ENCODE peak calls at places on chromosomes 4 and X, in six cellular contexts. W, M, J, F, B and D are unnamed samples.

GRCh38 chrX:17415242-17415815 is 40.3 kb downstream of the NHS start:
- DNase-seq in W (no peak), M (no peak), J (no peak), F (no peak), B (no peak), D (no peak)

GRCh38 chrX:129316461-129316860 is 206.8 kb downstream of the SMARCA1 start:
- DNase-seq in W (no peak), M (no peak), J (no peak), F (no peak), B (no peak), D (no peak)

GRCh38 chr4:24783506-24783905 is 11.9 kb upstream of the SOD3 start:
- DNase-seq in W (no peak), M (no peak), J (no peak), F (no peak), B (no peak), D (no peak)

GRCh38 chr4:98433608-98434198 is 172.5 kb downstream of the RAP1GDS1 start:
- DNase-seq in W (no peak), M (no peak), J (no peak), F (no peak), B (peak; percentile 14), D (no peak)

GRCh38 chrX:100368167-100368566 is 41.9 kb downstream of the PCDH19 start:
- DNase-seq in W (no peak), M (no peak), J (no peak), F (peak; percentile 1), B (peak; percentile 41), D (peak; percentile 9)

GRCh38 chr4:1598641-1599481 is 85.3 kb downstream of the FAM53A start:
- DNase-seq in W (no peak), M (no peak), J (no peak), F (no peak), B (no peak), D (no peak)

GRCh38 chr4:80145739-80146138 is 51.6 kb upstream of the PRDM8 start:
- DNase-seq in W (no peak), M (no peak), J (no peak), F (no peak), B (no peak), D (no peak)

GRCh38 chr4:180665481-180665880 is 1577.7 kb upstream of the TENM3 start:
- DNase-seq in W (no peak), M (no peak), J (no peak), F (peak; percentile 2), B (no peak), D (no peak)

GRCh38 chr4:7967501-7968261 is 28.0 kb upstream of the AFAP1 start:
- DNase-seq in W (no peak), M (peak; percentile 40), J (no peak), F (peak; percentile 53), B (no peak), D (no peak)

GRCh38 chrX:136589966-136590365 is 58.0 kb downstream of the VGLL1 start:
- DNase-seq in W (no peak), M (no peak), J (no peak), F (no peak), B (peak; percentile 81), D (peak; percentile 45)

GRCh38 chrX:100687128-100687527 is 43.1 kb downstream of the SRPX2 start:
- DNase-seq in W (peak; percentile 29), M (no peak), J (no peak), F (no peak), B (no peak), D (no peak)

GRCh38 chrX:123959281-123960063 is 2.0 kb upstream of the STAG2 start:
- DNase-seq in W (peak; percentile 20), M (peak; percentile 50), J (no peak), F (peak; percentile 43), B (peak; percentile 43), D (peak; percentile 12)

GRCh38 chr4:82489076-82489475 is 58.7 kb downstream of the ENOPH1 start:
- DNase-seq in W (no peak), M (no peak), J (no peak), F (no peak), B (no peak), D (no peak)

GRCh38 chr4:61442936-61443335 is 242.8 kb downstream of the ADGRL3 start:
- DNase-seq in W (no peak), M (no peak), J (no peak), F (peak; percentile 51), B (no peak), D (no peak)

GRCh38 chr4:108696160-108696559 is 45.8 kb downstream of the OSTC start:
- DNase-seq in W (no peak), M (no peak), J (no peak), F (no peak), B (no peak), D (no peak)

GRCh38 chrX:16892504-16893362 is 22.6 kb upstream of the RBBP7 start:
- DNase-seq in W (peak; percentile 77), M (peak; percentile 37), J (peak; percentile 79), F (peak; percentile 84), B (peak; percentile 85), D (peak; percentile 35)

GRCh38 chr4:79402452-79402851 is 5.6 kb downstream of the GK2 start:
- DNase-seq in W (no peak), M (no peak), J (no peak), F (no peak), B (no peak), D (no peak)

GRCh38 chrX:87728459-87728858 is 210.9 kb downstream of the KLHL4 start:
- DNase-seq in W (no peak), M (no peak), J (no peak), F (no peak), B (no peak), D (no peak)

GRCh38 chr4:73843369-73843768 is 6.9 kb downstream of the CXCL6 start:
- DNase-seq in W (no peak), M (no peak), J (no peak), F (no peak), B (peak; percentile 69), D (no peak)

GRCh38 chr4:73069338-73070071 is at the start of gene COX18:
- DNase-seq in W (peak; percentile 96), M (peak; percentile 98), J (peak; percentile 99), F (peak; percentile 99), B (peak; percentile 100), D (peak; percentile 93)

GRCh38 chrX:105664243-105664642 is 158.1 kb upstream of the NRK start:
- DNase-seq in W (no peak), M (no peak), J (no peak), F (no peak), B (no peak), D (no peak)

GRCh38 chrX:17860811-17861495 is at the start of gene RAI2:
- DNase-seq in W (peak; percentile 17), M (peak; percentile 35), J (no peak), F (no peak), B (no peak), D (no peak)

GRCh38 chrX:142804085-142804484 is 221.6 kb upstream of the SPANXN4 start:
- DNase-seq in W (no peak), M (no peak), J (no peak), F (no peak), B (peak; percentile 6), D (no peak)

GRCh38 chr4:188218392-188218791 is 79.2 kb downstream of the TRIML1 start:
- DNase-seq in W (no peak), M (no peak), J (no peak), F (no peak), B (no peak), D (no peak)

DNA sequence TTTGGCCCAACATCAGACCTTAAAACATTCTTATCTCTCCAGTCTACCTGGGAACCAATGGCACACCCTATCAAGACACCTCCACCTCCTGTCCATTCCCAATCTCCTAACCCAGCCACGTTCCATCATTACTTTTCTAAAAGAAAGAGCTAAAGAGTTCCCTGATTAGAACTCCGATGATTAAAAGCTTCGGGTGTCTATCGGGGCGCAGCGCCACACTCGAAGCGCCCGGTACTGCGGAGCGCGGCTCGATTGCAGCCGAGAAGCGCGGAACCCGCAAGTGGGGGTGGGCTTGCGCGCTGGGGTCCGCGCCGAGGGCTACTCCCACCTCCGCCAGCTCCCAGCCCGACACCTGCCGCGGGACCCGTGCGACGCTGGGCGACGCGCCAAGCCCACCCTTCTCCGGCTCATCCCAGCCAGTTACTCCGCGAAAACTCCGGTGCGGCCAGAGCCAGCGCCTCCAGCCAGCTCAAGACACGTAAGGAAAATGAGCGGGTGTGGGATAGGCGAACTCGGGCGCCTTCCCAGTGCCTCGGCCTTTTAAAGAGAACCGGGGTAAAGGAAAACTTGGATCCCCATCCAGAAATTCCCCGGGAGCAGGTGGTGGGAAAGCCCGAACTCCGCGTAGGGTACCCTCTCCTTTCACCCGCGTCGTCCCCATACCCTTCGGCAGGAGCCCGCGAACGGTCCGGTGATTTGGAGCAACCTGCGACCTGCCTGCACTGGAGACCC is 601 bp downstream of the NPY1R start:
- DNase-seq in W (no peak), M (peak; percentile 17), J (no peak), F (peak; percentile 15), B (peak; percentile 7), D (peak; percentile 20)
- H3K27ac ChIP-seq in W (no peak overlapping the region), M (no peak overlapping the region), J (no peak overlapping the region), F (no peak overlapping the region), B (no peak overlapping the region), D (no peak overlapping the region)

GRCh38 chrX:46793386-46794143 is 34.6 kb upstream of the SLC9A7 start:
- DNase-seq in W (no peak), M (no peak), J (no peak), F (no peak), B (peak; percentile 41), D (no peak)
- TF ChIP-seq CTCF in W (no peak), M (no peak), J (no peak), F (no peak), B (no peak), D (no peak)

GRCh38 chrX:48697182-48697727 is 721 bp downstream of the SUV39H1 start:
- DNase-seq in W (no peak), M (no peak), J (no peak), F (no peak), B (no peak), D (peak; percentile 20)
- H3K27ac ChIP-seq in W (peak overlapping the region; percentile 73), M (peak overlapping the region; percentile 90), J (peak overlapping the region; percentile 89), F (peak overlapping the region; percentile 15), B (peak overlapping the region; percentile 64), D (peak overlapping the region; percentile 86)

GRCh38 chr4:183758006-183758734 is 99.1 kb downstream of the TRAPPC11 start:
- DNase-seq in W (no peak), M (peak; percentile 66), J (peak; percentile 71), F (peak; percentile 6), B (peak; percentile 46), D (no peak)
- TF ChIP-seq CTCF in W (no peak), M (peak; percentile 64), J (peak; percentile 59), F (peak; percentile 10), B (peak; percentile 63), D (no peak)

GRCh38 chr4:136357556-136357955 is 1174.7 kb downstream of the PCDH18 start:
- DNase-seq in W (no peak), M (no peak), J (no peak), F (no peak), B (no peak), D (no peak)
- H3K27ac ChIP-seq in W (no peak overlapping the region), M (no peak overlapping the region), J (no peak overlapping the region), F (no peak overlapping the region), B (no peak overlapping the region), D (no peak overlapping the region)

DNA sequence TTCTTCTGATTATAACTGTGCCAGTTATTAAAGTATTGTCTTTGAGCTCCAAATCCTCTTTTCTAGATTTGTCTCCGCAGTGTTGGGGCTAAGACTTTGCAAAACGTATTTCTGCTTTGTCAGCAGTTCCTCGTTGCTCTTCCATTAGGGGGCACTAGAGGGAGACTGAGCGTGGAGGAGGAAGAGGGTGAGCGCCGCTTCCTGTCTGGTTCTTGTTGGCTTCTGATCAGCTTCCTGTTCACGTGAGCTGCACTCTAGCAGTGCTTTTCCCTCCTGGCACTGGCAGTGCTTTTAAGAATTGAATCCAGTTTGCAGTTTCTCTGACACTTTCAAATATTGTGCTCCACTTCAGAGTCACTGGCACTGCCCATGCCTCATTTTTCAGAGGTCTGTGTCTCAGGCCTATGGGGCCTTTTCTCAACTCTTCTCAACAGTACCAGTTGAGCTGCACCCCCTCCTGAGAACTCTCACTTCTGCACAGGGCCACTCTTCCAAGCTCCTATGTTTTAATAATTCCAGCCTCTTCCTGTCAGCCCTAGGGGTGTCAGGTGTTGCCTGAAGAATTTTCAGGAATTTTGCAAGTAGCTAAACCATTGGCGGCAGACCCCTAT is 54.4 kb upstream of the LCORL start:
- DNase-seq in W (no peak), M (peak; percentile 16), J (no peak), F (peak; percentile 2), B (peak; percentile 47), D (no peak)
- TF ChIP-seq CTCF in W (no peak), M (peak; percentile 59), J (peak; percentile 50), F (no peak), B (peak; percentile 60), D (peak; percentile 10)